ENCODE peak calls at places on chromosomes 13 and 19, in five cellular contexts. L is left ventricle myocardium inferior, N is ascending aorta, M is fibroblast of mammary gland, O is GM23338. H is an unnamed sample.

GRCh38 chr19:907183-907853 is 5.7 kb downstream of the R3HDM4 start:
- DNase-seq in L (no peak), O (no peak), M (no peak), N (no peak), H (no peak)

GRCh38 chr13:41916173-41916954 is 44.5 kb downstream of the VWA8 start:
- DNase-seq in L (no peak), O (no peak), M (peak; percentile 91), N (no peak), H (peak; percentile 83)

GRCh38 chr13:100397627-100398026 is 191.0 kb downstream of the GGACT start:
- DNase-seq in N (no peak), L (no peak), M (no peak), O (no peak), H (no peak)

GRCh38 chr19:56170261-56170660 is 5.5 kb upstream of the GALP start:
- DNase-seq in L (no peak), O (no peak), N (no peak), M (peak; percentile 92), H (no peak)

GRCh38 chr13:101516262-101516661 is 63.8 kb downstream of the ITGBL1 start:
- DNase-seq in N (no peak), O (no peak), L (no peak), M (no peak), H (no peak)

GRCh38 chr13:90746230-90746629 is 601.3 kb upstream of the MIR17HG start:
- DNase-seq in L (no peak), O (peak; percentile 46), N (no peak), M (no peak), H (no peak)

GRCh38 chr19:49217382-49217781 is 59.8 kb downstream of the TRPM4 start:
- DNase-seq in N (no peak), L (peak; percentile 52), M (no peak), O (no peak), H (no peak)

GRCh38 chr19:43662487-43662886 is 7.5 kb downstream of the PLAUR start:
- DNase-seq in L (no peak), M (peak; percentile 23), O (peak; percentile 63), N (no peak), H (no peak)

GRCh38 chr19:41353466-41354342 is at the start of gene TGFB1:
- DNase-seq in L (peak; percentile 89), N (peak; percentile 95), M (peak; percentile 81), O (peak; percentile 86), H (no peak)

DNA sequence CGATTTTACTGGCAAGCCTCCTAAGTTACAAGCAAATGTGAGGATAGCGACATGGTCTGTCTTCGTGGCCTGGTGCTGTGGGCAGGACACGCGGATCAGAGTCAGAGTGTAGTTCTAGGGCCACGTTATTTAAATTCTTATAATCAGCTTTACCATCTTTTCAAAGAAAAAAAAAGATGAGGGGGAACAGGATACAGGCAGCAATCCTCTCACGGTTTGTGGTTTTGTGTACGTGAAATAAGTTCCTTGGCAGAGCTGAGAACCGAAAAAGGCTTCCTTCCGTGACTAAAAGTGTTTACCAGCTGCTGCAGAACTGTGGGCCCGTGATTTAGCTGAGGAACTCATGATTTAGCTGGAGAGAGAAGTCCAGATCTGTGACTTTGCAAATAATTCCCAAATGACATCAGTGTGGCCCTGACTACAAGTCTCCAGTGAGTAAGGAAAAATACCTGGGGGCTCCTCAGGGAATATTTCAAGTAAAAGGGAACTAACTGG is 27.2 kb downstream of the RCBTB2 start:
- DNase-seq in M (no peak), N (peak; percentile 80), L (no peak), O (no peak), H (no peak)
- H3K4me3 ChIP-seq in M (no peak overlapping the region), N (peak overlapping the region; percentile 51), L (peak overlapping the region; percentile 24), O (no peak overlapping the region), H (no peak overlapping the region)

GRCh38 chr13:60756306-60756705 is 359.3 kb downstream of the TDRD3 start:
- DNase-seq in L (no peak), M (no peak), N (no peak), O (peak; percentile 24), H (no peak)

GRCh38 chr13:60754211-60754610 is 357.2 kb downstream of the TDRD3 start:
- DNase-seq in M (no peak), N (no peak), O (peak; percentile 49), L (no peak), H (no peak)

GRCh38 chr13:60757481-60757880 is 360.5 kb downstream of the TDRD3 start:
- DNase-seq in M (no peak), O (no peak), L (no peak), N (no peak), H (no peak)

GRCh38 chr13:60754691-60755090 is 357.7 kb downstream of the TDRD3 start:
- DNase-seq in L (no peak), O (no peak), N (no peak), M (no peak), H (no peak)

DNA sequence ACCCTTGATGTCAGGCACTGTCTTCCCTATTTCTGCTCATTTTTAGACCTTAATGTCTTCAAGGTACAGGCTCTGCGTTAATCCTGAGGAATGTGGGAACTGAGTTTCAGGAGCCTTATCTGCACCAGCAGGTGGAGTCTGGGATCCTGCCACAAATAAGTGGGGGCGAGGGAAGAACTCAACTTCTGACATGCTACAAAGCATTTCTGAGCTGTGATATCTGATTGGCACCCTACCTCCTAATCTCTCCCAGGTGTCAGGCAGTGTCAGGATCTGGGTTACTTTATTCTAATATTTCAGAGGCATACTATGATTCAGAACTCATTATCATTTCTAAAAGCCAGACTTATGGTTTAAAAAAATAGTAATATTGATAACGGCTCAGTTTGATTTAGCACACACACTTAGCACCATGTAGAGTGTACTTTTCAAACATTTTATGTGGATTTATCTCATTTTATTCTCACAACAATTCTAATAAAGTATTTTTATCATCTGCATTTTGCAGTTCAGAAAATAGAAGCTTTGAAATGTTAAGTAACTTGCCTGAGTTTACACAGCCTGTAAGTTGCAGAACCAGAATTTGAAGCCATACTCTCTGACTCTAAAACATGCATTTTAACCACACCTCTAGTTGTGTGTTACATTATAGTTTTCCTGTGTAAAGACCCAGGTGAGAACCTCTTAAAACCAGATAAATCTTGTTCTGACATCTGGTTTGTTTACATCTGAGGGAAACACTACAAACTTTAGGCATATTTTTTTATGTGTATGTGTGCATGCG is 358.6 kb downstream of the TDRD3 start:
- DNase-seq in L (no peak), N (no peak), M (no peak), O (peak; percentile 71), H (no peak)
- TF ChIP-seq CTCF in L (no peak), N (no peak), M (no peak), O (peak; percentile 70), H (no peak)

GRCh38 chr19:28542394-28543243 is 670.3 kb downstream of the UQCRFS1 start:
- DNase-seq in L (no peak), O (no peak), M (no peak), N (no peak), H (no peak)
- H3K4me3 ChIP-seq in L (no peak overlapping the region), O (no peak overlapping the region), M (no peak overlapping the region), N (no peak overlapping the region), H (no peak overlapping the region)

DNA sequence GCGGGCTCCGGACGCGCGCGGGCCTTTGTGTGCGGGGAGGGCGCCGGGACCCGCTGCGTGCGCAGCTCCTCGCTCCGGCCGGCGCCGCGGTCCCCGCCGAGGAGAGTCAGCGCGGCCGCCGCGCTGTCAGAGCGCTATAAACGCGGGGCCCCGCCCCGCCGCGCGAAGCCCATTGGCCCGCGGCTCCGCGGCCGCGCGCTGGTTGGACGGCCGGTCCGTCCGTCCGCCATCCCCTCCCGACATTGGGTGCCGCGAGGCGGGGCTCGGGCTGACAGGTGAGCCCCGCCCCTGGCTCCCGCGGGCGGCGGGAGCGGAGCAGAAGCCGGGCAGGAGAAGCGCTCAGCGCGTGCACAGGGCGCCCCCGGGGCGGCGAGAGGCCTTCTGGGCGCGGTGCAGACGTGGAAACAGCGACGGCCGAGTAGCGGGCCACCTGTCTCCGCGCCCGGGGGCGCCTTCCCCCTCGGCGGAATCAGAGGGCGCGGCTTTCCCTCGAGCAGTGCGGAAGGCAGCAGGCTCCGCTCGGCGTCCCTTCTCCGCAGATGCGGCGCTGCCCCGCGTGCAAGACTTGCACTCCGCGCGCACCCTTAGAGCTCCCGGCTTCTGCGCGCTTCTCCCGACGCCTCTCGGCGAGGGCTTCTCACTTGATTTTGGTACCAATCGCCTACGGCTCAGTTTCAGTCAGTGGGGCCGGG is at the start of gene EFNB2:
- DNase-seq in M (peak; percentile 87), N (peak; percentile 93), L (peak; percentile 88), O (peak; percentile 91), H (no peak)
- TF ChIP-seq CTCF in M (no peak), N (no peak), L (no peak), O (peak; percentile 36), H (no peak)

DNA sequence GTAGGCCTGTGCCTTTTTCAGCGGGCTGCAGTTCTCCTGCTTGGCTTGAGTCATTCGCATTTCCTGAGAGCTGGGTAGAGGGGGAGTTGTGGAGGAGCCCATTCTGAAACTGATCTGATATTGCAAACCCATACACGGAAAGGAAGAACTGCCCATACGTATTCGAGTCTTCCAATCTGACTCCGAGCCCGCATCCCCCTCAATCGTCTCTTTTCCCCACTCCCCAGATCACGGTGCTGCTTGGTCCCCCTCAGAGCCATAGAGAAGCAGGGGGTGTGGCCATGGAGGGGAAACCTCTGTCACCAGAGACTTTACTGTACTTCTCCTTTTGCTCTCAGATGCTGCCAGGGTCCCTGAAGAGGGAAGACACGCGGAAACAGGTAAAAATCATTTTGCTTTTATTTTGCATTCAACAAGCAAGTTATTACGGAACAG is at the start of gene CD22:
- DNase-seq in M (no peak), L (no peak), O (no peak), N (no peak), H (no peak)
- H3K4me3 ChIP-seq in M (no peak within 1 kb of the TSS), L (no peak within 1 kb of the TSS), O (no peak within 1 kb of the TSS), N (no peak within 1 kb of the TSS), H (no peak within 1 kb of the TSS)

GRCh38 chr19:19077103-19077502 is 13.3 kb downstream of the SLC25A42 start:
- DNase-seq in M (no peak), O (no peak), L (no peak), N (no peak), H (no peak)
- TF ChIP-seq CTCF in M (no peak), O (no peak), L (no peak), N (no peak), H (no peak)

H was measured in AG04449.